ENCODE peak calls at places on chromosomes 12 and 14, in five cellular contexts. P is mucosa of descending colon; V is AG08395; H is COR-L47; M is stimulated activated naive CD8-positive, alpha-beta T cell treated with anti-CD3 and anti-CD28 coated beads, Interleukin-15, amount 100 ng/mL, for 72 hours. I is an unnamed sample.

GRCh38 chr14:71661441-71661840 is 270.8 kb upstream of the RGS6 start:
- DNase-seq in P (no peak), V (no peak), H (no peak), M (no peak), I (no peak)

GRCh38 chr14:21034707-21035106 is at the start of gene RNASE13:
- DNase-seq in P (no peak), V (no peak), H (no peak), M (no peak), I (no peak)

GRCh38 chr14:37466003-37466622 is 128.9 kb downstream of the FOXA1 start:
- DNase-seq in P (no peak), V (no peak), H (no peak), M (no peak), I (no peak)

GRCh38 chr14:92780444-92780843 is 13.7 kb upstream of the GOLGA5 start:
- DNase-seq in P (no peak), V (peak; percentile 64), H (no peak), M (no peak), I (peak; percentile 33)

GRCh38 chr14:77051101-77051500 is 22.6 kb upstream of the IRF2BPL start:
- DNase-seq in P (peak; percentile 53), V (no peak), H (no peak), M (no peak), I (no peak)

GRCh38 chr12:79650440-79650839 is 40.3 kb downstream of the PAWR start:
- DNase-seq in P (no peak), V (no peak), H (no peak), M (no peak), I (no peak)

GRCh38 chr12:16474801-16475200 is 127.4 kb downstream of the MGST1 start:
- DNase-seq in P (no peak), V (no peak), H (no peak), M (no peak), I (no peak)

GRCh38 chr12:31702047-31702446 is 26.8 kb downstream of the AMN1 start:
- DNase-seq in P (no peak), V (peak; percentile 5), H (no peak), M (no peak), I (peak; percentile 16)

GRCh38 chr12:100068305-100068704 is 74.4 kb downstream of the BLTP3B start:
- DNase-seq in P (no peak), V (no peak), H (no peak), M (no peak), I (peak; percentile 45)

GRCh38 chr12:78898416-78898815 is 33.8 kb downstream of the SYT1 start:
- DNase-seq in P (no peak), V (peak; percentile 3), H (peak; percentile 68), M (no peak), I (peak; percentile 0)

GRCh38 chr14:89534896-89535615 is 118.0 kb upstream of the FOXN3 start:
- DNase-seq in P (no peak), V (no peak), H (no peak), M (no peak), I (peak; percentile 66)

GRCh38 chr14:79161576-79161975 is 991.4 kb downstream of the NRXN3 start:
- DNase-seq in P (no peak), V (no peak), H (no peak), M (no peak), I (peak; percentile 48)

GRCh38 chr14:64279719-64280668 is 14.2 kb downstream of the ESR2 start:
- DNase-seq in P (no peak), V (no peak), H (no peak), M (peak; percentile 10), I (no peak)

GRCh38 chr12:11067514-11067913 is 5.4 kb upstream of the TAS2R46 start:
- DNase-seq in P (no peak), V (no peak), H (peak; percentile 17), M (no peak), I (peak; percentile 27)

GRCh38 chr12:104634852-104635251 is 178.1 kb downstream of the CHST11 start:
- DNase-seq in P (no peak), V (no peak), H (no peak), M (no peak), I (no peak)

GRCh38 chr12:57128519-57129247 is 400 bp downstream of the LRP1 start:
- DNase-seq in P (peak; percentile 61), V (no peak), H (no peak), M (no peak), I (no peak)